ENCODE peak calls at places on chromosomes 16 and 17, in four cellular contexts. A is colonic mucosa, T is lung, U is right lobe of liver. Y is an unnamed sample.

GRCh38 chr17:59803377-59803757 is 89.4 kb downstream of the TUBD1 start:
- DNase-seq in A (no peak), U (no peak), T (no peak), Y (no peak)

GRCh38 chr17:83089322-83090156 is 10.1 kb downstream of the METRNL start:
- DNase-seq in T (no peak), A (peak; percentile 82), U (no peak), Y (peak; percentile 78)

GRCh38 chr16:73040136-73040535 is 7.8 kb downstream of the ZFHX3 start:
- DNase-seq in U (no peak), A (no peak), T (no peak), Y (no peak)

GRCh38 chr16:3131755-3132377 is 3.0 kb upstream of the ZNF213 start:
- DNase-seq in T (no peak), U (no peak), A (peak; percentile 44), Y (peak; percentile 55)

GRCh38 chr16:48075398-48075797 is 80.4 kb downstream of the ABCC12 start:
- DNase-seq in A (no peak), U (no peak), T (no peak), Y (no peak)

GRCh38 chr16:30068750-30069574 is 3.4 kb downstream of the ALDOA start:
- DNase-seq in U (no peak), A (no peak), T (no peak), Y (peak; percentile 28)

GRCh38 chr17:57892146-57892819 is 42.4 kb upstream of the MRPS23 start:
- DNase-seq in U (peak; percentile 79), A (peak; percentile 93), T (peak; percentile 89), Y (peak; percentile 91)

GRCh38 chr17:46818929-46819859 is 702 bp upstream of the WNT3 start:
- DNase-seq in A (no peak), T (no peak), U (no peak), Y (no peak)

GRCh38 chr17:38333635-38334295 is 10.0 kb downstream of the GPR179 start:
- DNase-seq in U (peak; percentile 37), A (peak; percentile 46), T (no peak), Y (peak; percentile 32)

GRCh38 chr17:77373298-77374169 is 232.8 kb downstream of the SEC14L1 start:
- DNase-seq in A (no peak), T (peak; percentile 46), U (peak; percentile 65), Y (peak; percentile 37)

GRCh38 chr17:61313515-61314326 is 85.9 kb upstream of the TBX2 start:
- DNase-seq in T (no peak), U (no peak), A (no peak), Y (no peak)
- H3K27ac ChIP-seq in T (peak overlapping the region; percentile 56), U (no peak overlapping the region), A (no peak overlapping the region), Y (peak overlapping the region; percentile 42)

DNA sequence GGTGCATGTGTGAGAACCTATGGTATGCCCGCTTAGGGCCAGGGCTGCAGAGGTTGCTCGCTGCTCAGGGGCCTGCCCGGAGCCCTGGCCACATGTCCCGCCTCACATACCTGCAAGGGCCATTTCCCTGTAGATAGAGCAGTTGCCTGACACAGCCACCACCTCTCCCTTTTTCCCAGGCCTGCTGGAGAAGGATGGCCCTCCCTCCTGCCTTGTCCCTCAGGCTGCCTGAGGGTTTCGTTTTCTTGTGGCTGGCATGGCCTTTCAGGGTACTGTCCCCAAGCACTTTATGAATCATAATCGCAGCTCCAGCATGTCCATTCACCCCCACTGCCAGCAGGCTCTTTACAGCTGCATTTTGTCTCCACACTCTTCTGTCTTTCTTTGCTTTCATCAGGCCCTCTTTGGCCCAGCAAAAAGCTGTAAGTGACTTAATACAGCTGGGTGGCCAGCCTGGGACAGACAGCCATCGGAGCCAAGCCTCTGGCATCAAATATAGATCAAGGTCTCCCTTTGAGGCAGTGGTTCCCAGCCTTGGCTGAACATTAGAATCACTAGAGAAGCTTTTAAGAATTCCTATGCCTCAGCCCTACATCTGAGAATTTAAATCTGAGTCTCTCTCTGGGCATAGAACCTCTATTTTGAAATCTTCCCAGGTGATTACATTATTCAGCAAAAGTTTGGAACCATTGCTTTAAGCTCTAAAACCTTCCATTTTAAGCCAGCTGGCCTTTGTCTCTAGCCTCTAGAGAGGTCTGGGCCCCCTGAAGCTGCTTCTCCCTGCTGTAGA is 65.8 kb downstream of the MPRIP start:
- DNase-seq in A (no peak), U (no peak), T (peak; percentile 46), Y (no peak)
- H3K4me1 ChIP-seq in A (peaks cover 37% of the 10 kb centered on the region), U (peaks cover 6% of the 10 kb centered on the region), T (peaks cover 21% of the 10 kb centered on the region), Y (peaks cover 34% of the 10 kb centered on the region)

GRCh38 chr17:36934759-36935630 is 2.3 kb upstream of the LHX1 start:
- DNase-seq in T (no peak), A (no peak), U (no peak), Y (no peak)
- H3K27ac ChIP-seq in T (no peak overlapping the region), A (no peak overlapping the region), U (no peak overlapping the region), Y (no peak overlapping the region)

DNA sequence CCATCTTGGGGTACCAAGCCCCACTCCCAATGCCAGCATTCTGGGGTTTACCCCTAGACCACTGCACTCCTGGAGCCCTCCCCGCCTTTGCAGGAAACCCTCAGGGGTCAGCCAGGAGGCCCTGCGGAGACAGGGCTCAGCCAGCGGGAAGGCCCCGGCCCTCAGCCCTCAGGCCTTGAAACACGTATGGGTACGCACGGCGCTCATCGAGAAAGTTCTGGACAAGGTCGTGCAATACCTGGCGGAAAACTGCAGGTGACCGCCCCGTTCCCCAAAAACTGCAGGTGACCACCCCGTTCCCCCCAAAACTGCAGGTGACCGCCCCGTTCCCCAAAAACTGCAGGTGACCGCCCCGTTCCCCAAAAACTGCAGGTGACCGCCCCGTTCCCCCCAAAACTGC is 24.7 kb downstream of the SGSM2 start:
- DNase-seq in T (no peak), U (no peak), A (no peak), Y (no peak)
- H3K4me1 ChIP-seq in T (peaks cover 3% of the 10 kb centered on the region), U (no peaks in the 10 kb centered on the region), A (no peaks in the 10 kb centered on the region), Y (peaks cover 3% of the 10 kb centered on the region)

GRCh38 chr17:29617125-29617480 is 5.6 kb downstream of the CORO6 start:
- DNase-seq in A (peak; percentile 92), U (peak; percentile 83), T (peak; percentile 82), Y (peak; percentile 90)

GRCh38 chr17:29614345-29615047 is 8.2 kb downstream of the CORO6 start:
- DNase-seq in U (no peak), T (no peak), A (no peak), Y (no peak)

GRCh38 chr17:29616300-29617048 is 6.2 kb downstream of the CORO6 start:
- DNase-seq in U (no peak), A (no peak), T (no peak), Y (no peak)

GRCh38 chr17:29615048-29615385 is 7.7 kb downstream of the CORO6 start:
- DNase-seq in T (no peak), U (no peak), A (peak; percentile 56), Y (peak; percentile 54)

DNA sequence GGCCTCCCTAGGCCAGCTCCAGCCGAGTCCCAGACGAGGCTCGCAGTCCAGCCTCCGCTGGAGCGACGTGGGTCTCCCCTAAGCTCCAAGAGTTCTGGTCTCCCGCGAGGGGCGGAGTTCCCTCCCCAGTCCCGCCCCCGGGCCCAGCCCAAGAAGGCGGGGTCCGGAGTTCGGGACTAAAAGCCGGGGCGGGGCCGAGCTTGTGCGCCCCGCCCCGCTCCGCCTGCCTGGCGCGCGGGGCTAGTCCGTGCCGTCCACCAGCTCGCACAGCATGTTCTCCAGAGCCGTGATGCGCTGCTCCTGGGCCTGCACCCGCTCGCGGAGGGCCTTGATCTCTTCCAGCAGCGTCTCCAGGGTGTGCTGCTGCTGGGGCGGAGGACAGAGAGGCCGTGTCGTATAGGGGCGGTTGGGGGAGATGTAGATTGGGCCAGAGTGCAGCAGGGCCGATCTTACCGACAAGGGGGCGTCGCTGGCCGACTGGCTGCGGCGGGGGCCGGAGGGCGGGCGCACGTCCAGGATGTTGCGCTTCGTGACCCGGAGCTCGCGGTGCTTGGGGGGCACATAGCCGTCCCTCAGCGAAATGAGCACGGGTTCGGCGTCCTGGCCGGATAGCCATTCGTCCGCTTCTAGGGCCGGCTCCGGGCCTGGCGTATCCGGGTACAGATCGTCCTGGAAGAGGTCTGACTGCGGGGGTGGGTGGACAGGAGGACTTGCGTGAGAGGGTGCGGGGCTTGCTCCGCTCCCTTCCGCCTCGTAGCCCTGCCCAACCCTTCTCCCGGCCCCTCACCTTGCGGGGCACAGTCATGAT is 7.0 kb downstream of the CORO6 start:
- DNase-seq in A (peak; percentile 88), U (peak; percentile 87), T (peak; percentile 79), Y (peak; percentile 92)
- H3K27ac ChIP-seq in A (no peak overlapping the region), U (no peak overlapping the region), T (peak overlapping the region; percentile 34), Y (peak overlapping the region; percentile 64)

GRCh38 chr16:22322741-22323140 is 25.5 kb downstream of the POLR3E start:
- DNase-seq in U (peak; percentile 10), T (no peak), A (no peak), Y (no peak)
- H3K4me1 ChIP-seq in U (no peaks in the 10 kb centered on the region), T (no peaks in the 10 kb centered on the region), A (no peaks in the 10 kb centered on the region), Y (no peaks in the 10 kb centered on the region)